ENCODE peak calls at places on chromosome 20, in five cellular contexts. X is H1, I is K562, R is HepG2, J is GM12878. A is an unnamed sample.

GRCh38 chr20:44911264-44911921 is 1.5 kb downstream of the PABPC1L start:
- DNase-seq in X (peak; percentile 80), R (peak; percentile 96), J (no peak), I (peak; percentile 83), A (peak; percentile 69)

GRCh38 chr20:25056601-25057233 is 1.2 kb downstream of the ACSS1 start:
- DNase-seq in I (no peak), J (no peak), R (no peak), X (no peak), A (no peak)

GRCh38 chr20:58160451-58161051 is 67.9 kb downstream of the ANKRD60 start:
- DNase-seq in R (no peak), J (no peak), I (no peak), X (no peak), A (no peak)

GRCh38 chr20:58546756-58547526 is 31.7 kb upstream of the APCDD1L start:
- DNase-seq in R (no peak), I (no peak), J (no peak), X (no peak), A (no peak)

GRCh38 chr20:35478804-35479472 is 23.5 kb downstream of the CEP250 start:
- DNase-seq in R (peak; percentile 77), J (no peak), I (no peak), X (no peak), A (no peak)

GRCh38 chr20:34999782-35000181 is 44.1 kb downstream of the MYH7B start:
- DNase-seq in I (no peak), J (no peak), X (no peak), R (no peak), A (no peak)

GRCh38 chr20:3908667-3909066 is 19.5 kb downstream of the PANK2 start:
- DNase-seq in I (no peak), R (no peak), J (no peak), X (no peak), A (no peak)

GRCh38 chr20:48523191-48523757 is 304.5 kb downstream of the PREX1 start:
- DNase-seq in J (no peak), R (peak; percentile 82), X (no peak), I (no peak), A (peak; percentile 10)

GRCh38 chr20:3021327-3021726 is 22.1 kb upstream of the GNRH2 start:
- DNase-seq in J (no peak), X (no peak), R (no peak), I (no peak), A (no peak)

GRCh38 chr20:4763261-4763660 is 41.6 kb downstream of the PRND start:
- DNase-seq in X (no peak), J (no peak), R (no peak), I (no peak), A (no peak)

GRCh38 chr20:47274449-47275108 is 81.9 kb downstream of the ZMYND8 start:
- DNase-seq in J (peak; percentile 87), X (no peak), R (peak; percentile 71), I (no peak), A (peak; percentile 67)

GRCh38 chr20:17835240-17835940 is 133.2 kb downstream of the SNX5 start:
- DNase-seq in R (no peak), X (no peak), J (no peak), I (no peak), A (peak; percentile 55)

GRCh38 chr20:6075428-6076219 is 21.8 kb upstream of the LRRN4 start:
- DNase-seq in J (no peak), X (no peak), I (no peak), R (no peak), A (no peak)

GRCh38 chr20:57525328-57526053 is 551 bp upstream of the CTCFL start:
- DNase-seq in X (no peak), J (no peak), R (no peak), I (peak; percentile 67), A (no peak)

GRCh38 chr20:57727863-57728262 is 18.0 kb upstream of the PMEPA1 start:
- DNase-seq in X (no peak), R (no peak), I (no peak), J (no peak), A (no peak)

GRCh38 chr20:35318502-35319157 is 26.4 kb upstream of the FAM83C start:
- DNase-seq in X (no peak), I (no peak), J (no peak), R (peak; percentile 71), A (peak; percentile 89)

GRCh38 chr20:45098096-45098773 is 2.7 kb downstream of the KCNS1 start:
- DNase-seq in I (no peak), X (peak; percentile 36), R (no peak), J (no peak), A (no peak)

GRCh38 chr20:5402903-5403531 is 86.3 kb upstream of the PROKR2 start:
- DNase-seq in X (no peak), R (peak; percentile 62), J (no peak), I (peak; percentile 21), A (no peak)

GRCh38 chr20:20009784-20010253 is 7.3 kb upstream of the NAA20 start:
- DNase-seq in R (peak; percentile 52), J (no peak), X (no peak), I (no peak), A (no peak)

GRCh38 chr20:8492182-8492581 is 360.1 kb downstream of the PLCB1 start:
- DNase-seq in R (no peak), J (no peak), I (no peak), X (no peak), A (no peak)

DNA sequence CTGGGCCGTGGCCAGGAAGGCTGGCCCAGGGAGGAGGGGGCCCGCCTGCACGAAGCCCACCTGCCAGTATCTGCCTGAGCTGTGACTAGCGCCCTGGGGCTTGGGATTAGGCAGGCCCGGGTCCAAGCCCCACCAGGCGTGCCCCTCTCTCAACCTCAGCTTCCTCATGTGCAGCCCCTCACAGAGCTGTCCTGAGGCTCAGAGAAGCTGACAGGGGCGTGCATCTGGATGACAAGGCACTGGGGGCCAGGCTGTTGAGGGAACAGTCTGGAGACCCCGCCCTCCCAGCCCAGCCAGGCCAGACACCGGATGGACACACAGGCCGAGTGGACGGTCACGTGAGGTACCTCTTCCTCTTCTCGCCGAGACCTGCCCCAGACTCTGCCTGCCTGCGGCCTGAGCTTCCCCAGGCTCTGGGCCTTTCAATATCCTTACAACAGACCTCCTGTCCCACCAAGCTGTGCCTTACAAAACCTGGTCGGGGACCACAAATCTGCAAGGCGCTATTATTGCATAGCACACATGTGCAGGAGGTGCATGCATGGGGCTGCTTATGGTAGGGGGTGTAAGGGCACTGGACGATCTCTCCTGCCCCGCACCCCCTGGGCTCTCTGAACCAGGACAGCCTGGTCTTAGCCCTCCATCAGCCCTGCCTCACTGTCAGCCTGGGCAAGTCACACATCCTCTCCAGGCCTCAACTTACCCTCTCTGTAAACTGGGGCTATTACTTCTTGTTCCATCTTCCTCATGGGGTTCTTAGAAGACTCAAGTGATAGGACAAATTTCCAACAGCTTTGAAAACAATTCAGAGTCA is 20.0 kb downstream of the NOL4L start:
- DNase-seq in R (no peak), J (no peak), I (no peak), X (no peak), A (no peak)
- TF ChIP-seq ZNF274 in R (no peak), J (no peak), I (no peak), X (no peak), A (no peak)

GRCh38 chr20:63414720-63415417 is 53.7 kb upstream of the CHRNA4 start:
- DNase-seq in J (no peak), I (no peak), R (no peak), X (no peak), A (no peak)

GRCh38 chr20:63416631-63417030 is 55.5 kb upstream of the CHRNA4 start:
- DNase-seq in R (no peak), X (no peak), J (no peak), I (no peak), A (no peak)

GRCh38 chr20:63417213-63418120 is 55.0 kb downstream of the KCNQ2 start:
- DNase-seq in I (no peak), R (no peak), X (no peak), J (no peak), A (no peak)

GRCh38 chr20:63415418-63416108 is 54.4 kb upstream of the CHRNA4 start:
- DNase-seq in J (no peak), I (no peak), X (no peak), R (no peak), A (no peak)

DNA sequence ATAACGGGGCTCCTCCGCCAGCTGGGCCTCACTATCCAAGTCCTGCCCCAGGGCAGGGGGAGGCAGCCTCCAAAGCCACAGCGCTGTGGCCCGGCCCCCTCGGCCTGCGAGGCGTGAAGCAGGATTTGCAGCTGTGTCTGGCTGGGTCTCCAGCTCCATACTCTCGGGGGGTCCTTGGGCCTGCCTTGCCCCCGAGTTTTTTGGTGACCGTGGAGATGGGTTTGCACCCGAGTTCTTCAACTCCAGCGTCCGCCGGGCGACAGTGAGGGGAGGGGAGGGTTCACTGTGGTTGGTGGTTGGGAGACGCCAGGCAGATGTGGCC is 54.9 kb upstream of the CHRNA4 start:
- DNase-seq in J (no peak), X (no peak), R (no peak), I (no peak), A (no peak)
- TF ChIP-seq EZH2 in J (no peak), X (no peak), R (peak; percentile 98), I (no peak), A (no peak)

GRCh38 chr20:32189691-32190607 is 17.6 kb downstream of the PLAGL2 start:
- DNase-seq in J (no peak), I (no peak), X (no peak), R (no peak), A (no peak)
- TF ChIP-seq JUND in J (no peak), I (no peak), X (no peak), R (no peak), A (no peak)

DNA sequence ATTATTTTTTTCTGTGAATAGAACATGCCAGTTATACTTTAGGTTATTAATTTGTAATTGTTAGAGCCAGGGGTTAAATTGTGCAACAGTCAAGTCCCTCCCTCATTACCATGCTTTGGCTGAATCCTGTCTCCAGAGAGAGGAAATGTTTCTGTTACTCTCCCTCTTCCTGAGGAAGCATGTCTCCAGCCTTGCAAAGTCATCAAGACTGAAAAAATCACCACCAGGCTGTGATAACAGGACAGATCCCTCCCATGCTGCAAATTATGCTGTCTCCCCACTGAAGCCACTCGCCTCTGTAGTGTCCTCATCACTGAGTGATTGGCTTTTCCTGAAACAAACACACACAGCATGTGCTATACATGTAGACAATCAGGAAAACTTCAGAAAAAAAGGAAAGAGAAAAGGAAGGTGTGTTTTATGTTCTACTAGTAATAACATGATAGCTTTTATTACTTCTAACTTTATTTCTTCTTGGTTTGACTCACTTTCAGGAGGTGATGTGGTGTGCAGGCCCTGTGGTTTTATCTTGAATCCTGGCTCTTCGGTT is 290.0 kb upstream of the JAG1 start:
- DNase-seq in J (no peak), I (no peak), R (no peak), X (no peak), A (no peak)
- TF ChIP-seq ZNF274 in J (no peak), I (no peak), R (no peak), X (no peak), A (no peak)